ENCODE peak calls at places on chromosomes 3 and 15, in four cellular contexts. E, W, D and G are unnamed samples.

GRCh38 chr3:195807681-195808121 is 4.0 kb downstream of the MUC4 start:
- DNase-seq in E (no peak), D (no peak), W (no peak), G (no peak)

GRCh38 chr15:75483961-75484360 is 32.5 kb upstream of the SIN3A start:
- DNase-seq in D (no peak), E (no peak), W (no peak), G (no peak)

GRCh38 chr3:111749171-111750170 is 109.6 kb upstream of the PHLDB2 start:
- DNase-seq in E (no peak), D (no peak), W (no peak), G (no peak)

GRCh38 chr15:27844018-27844666 is 255.0 kb downstream of the OCA2 start:
- DNase-seq in D (no peak), W (no peak), E (no peak), G (no peak)

GRCh38 chr3:159139326-159139725 is 337.5 kb downstream of the MFSD1 start:
- DNase-seq in W (no peak), D (no peak), E (no peak), G (no peak)

GRCh38 chr15:29638781-29639180 is 183.5 kb downstream of the TJP1 start:
- DNase-seq in E (no peak), D (no peak), W (no peak), G (no peak)

GRCh38 chr3:1600206-1600605 is 498.5 kb upstream of the CNTN4 start:
- DNase-seq in W (no peak), E (no peak), D (no peak), G (no peak)

GRCh38 chr3:79602385-79602784 is 165.4 kb downstream of the ROBO1 start:
- DNase-seq in E (no peak), W (no peak), D (no peak), G (no peak)

GRCh38 chr3:185332026-185332735 is 30.8 kb upstream of the MAP3K13 start:
- DNase-seq in D (no peak), E (no peak), W (no peak), G (peak)

GRCh38 chr3:132641837-132642538 is 17.6 kb downstream of the ACAD11 start:
- DNase-seq in D (no peak), W (peak), E (no peak), G (peak)

GRCh38 chr3:76509179-76509830 is 530.6 kb upstream of the ROBO2 start:
- DNase-seq in D (no peak), E (no peak), W (no peak), G (no peak)

GRCh38 chr15:76289582-76289981 is 21.7 kb downstream of the ETFA start:
- DNase-seq in E (no peak), W (no peak), D (no peak), G (no peak)

GRCh38 chr3:131981381-131981780 is 53.4 kb downstream of the CPNE4 start:
- DNase-seq in E (no peak), D (no peak), W (no peak), G (no peak)

GRCh38 chr15:67462802-67463201 is 58.1 kb upstream of the C15orf61 start:
- DNase-seq in D (no peak), E (no peak), W (no peak), G (no peak)

GRCh38 chr3:196096382-196096953 is 14.6 kb upstream of the TFRC start:
- DNase-seq in E (no peak), D (no peak), W (peak), G (peak)

GRCh38 chr3:49867871-49868321 is 1.8 kb downstream of the CAMKV start:
- DNase-seq in E (no peak), D (peak), W (peak), G (peak)

GRCh38 chr15:90585863-90586262 is 56.1 kb downstream of the CRTC3 start:
- DNase-seq in W (no peak), D (no peak), E (no peak), G (no peak)

GRCh38 chr3:183301937-183302580 is 49.0 kb downstream of the B3GNT5 start:
- DNase-seq in D (no peak), W (no peak), E (no peak), G (peak)

GRCh38 chr15:35000511-35000910 is 12.4 kb upstream of the ZNF770 start:
- DNase-seq in W (no peak), E (no peak), D (no peak), G (no peak)

GRCh38 chr15:41501961-41502786 is 8.5 kb downstream of the ITPKA start:
- DNase-seq in D (no peak), E (peak), W (peak), G (no peak)

GRCh38 chr3:57757642-57758297 is 1.7 kb downstream of the SLMAP start:
- DNase-seq in W (peak), E (no peak), D (peak), G (no peak)

GRCh38 chr3:10779293-10779805 is 36.7 kb upstream of the SLC6A11 start:
- DNase-seq in W (no peak), D (no peak), E (no peak), G (no peak)

GRCh38 chr15:76433798-76434400 is 97.3 kb downstream of the ISL2 start:
- DNase-seq in W (no peak), D (no peak), E (no peak), G (no peak)

GRCh38 chr3:113241292-113242033 is 30.1 kb downstream of the BOC start:
- DNase-seq in D (peak), W (peak), E (no peak), G (no peak)

GRCh38 chr15:89673162-89673506 is 6.0 kb downstream of the PLIN1 start:
- DNase-seq in W (peak), D (peak), E (no peak), G (peak)

GRCh38 chr15:39438795-39439577 is 141.9 kb upstream of the THBS1 start:
- DNase-seq in D (no peak), E (no peak), W (peak), G (no peak)

GRCh38 chr3:150751781-150752263 is 11.1 kb downstream of the SIAH2 start:
- DNase-seq in D (no peak), E (no peak), W (no peak), G (no peak)

GRCh38 chr3:50317303-50317702 is 5.2 kb downstream of the HYAL2 start:
- DNase-seq in E (no peak), D (no peak), W (no peak), G (no peak)

GRCh38 chr3:180252683-180253082 is 215.9 kb upstream of the PEX5L start:
- DNase-seq in E (no peak), W (no peak), D (no peak), G (no peak)

GRCh38 chr3:131988209-131988608 is 46.6 kb downstream of the CPNE4 start:
- DNase-seq in E (no peak), D (no peak), W (no peak), G (no peak)

GRCh38 chr3:52896613-52897012 is 735 bp downstream of the STIMATE start:
- DNase-seq in W (peak), E (no peak), D (no peak), G (no peak)

GRCh38 chr3:78641703-78642102 is 1126.1 kb downstream of the ROBO1 start:
- DNase-seq in W (no peak), E (no peak), D (no peak), G (no peak)

GRCh38 chr3:150342951-150343468 is 65.1 kb upstream of the TSC22D2 start:
- DNase-seq in D (no peak), E (no peak), W (no peak), G (no peak)